ENCODE peak calls at places on chromosomes 12 and 14, in four cellular contexts. J is K562, T is H1, N is GM12878. O is an unnamed sample. For H3K27me3, the result is how much of the 10 kb centered on the place peaks cover.

GRCh38 chr12:46556820-46557524 is 184.4 kb upstream of the SLC38A2 start:
- DNase-seq in J (no peak), T (no peak), N (no peak), O (no peak)

GRCh38 chr12:32322354-32322753 is 77.0 kb upstream of the FGD4 start:
- DNase-seq in J (no peak), T (no peak), N (no peak), O (no peak)

GRCh38 chr14:81455344-81455743 is 55.2 kb upstream of the STON2 start:
- DNase-seq in J (no peak), T (no peak), N (no peak), O (no peak)

GRCh38 chr14:50864911-50865310 is 6.9 kb upstream of the ABHD12B start:
- DNase-seq in J (no peak), T (no peak), N (no peak), O (no peak)

GRCh38 chr12:75591628-75592027 is 80.2 kb upstream of the KRR1 start:
- DNase-seq in J (no peak), T (no peak), N (no peak), O (no peak)

GRCh38 chr12:2082321-2082720 is 29.5 kb downstream of the CACNA1C start:
- DNase-seq in J (no peak), T (no peak), N (no peak), O (no peak)

GRCh38 chr14:96176811-96177211 is 27.8 kb upstream of the BDKRB2 start:
- DNase-seq in J (no peak), T (no peak), N (no peak), O (no peak)

GRCh38 chr12:87981495-87981894 is 47.7 kb downstream of the C12orf50 start:
- DNase-seq in J (no peak), T (no peak), N (no peak), O (no peak)

GRCh38 chr12:14167005-14167628 is 185.7 kb upstream of the GRIN2B start:
- DNase-seq in J (peak), T (no peak), N (no peak), O (peak)

DNA sequence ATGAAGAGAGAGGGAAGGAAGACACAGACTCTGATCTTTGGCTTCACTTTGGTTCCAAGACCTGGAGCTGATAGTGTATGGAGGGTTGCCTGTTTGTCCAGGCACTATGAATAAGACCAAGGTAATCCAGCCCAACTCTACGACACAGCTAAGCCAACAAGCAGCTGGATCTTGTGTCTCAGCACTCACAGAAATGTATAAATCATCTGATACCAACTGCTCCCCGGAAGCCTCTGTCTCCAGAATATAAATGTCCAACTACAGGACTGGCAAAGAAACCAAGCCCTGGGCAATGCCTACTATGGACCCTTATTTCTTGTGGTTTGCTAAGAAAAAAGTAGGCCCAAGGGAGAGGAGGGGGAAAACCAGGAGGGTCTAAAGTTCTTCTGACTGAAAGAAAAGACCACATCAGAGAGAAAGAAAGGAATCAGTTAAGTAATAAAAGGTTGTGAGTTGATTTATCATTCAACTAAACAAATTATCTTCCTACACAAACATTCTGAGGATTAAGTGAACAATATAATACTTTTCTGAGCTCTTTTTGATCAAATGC is 204.0 kb downstream of the DAD1 start:
- DNase-seq in J (no peak), T (no peak), N (no peak), O (no peak)
- H3K27ac ChIP-seq in J (no peak), T (no peak), N (peak), O (no peak)

DNA sequence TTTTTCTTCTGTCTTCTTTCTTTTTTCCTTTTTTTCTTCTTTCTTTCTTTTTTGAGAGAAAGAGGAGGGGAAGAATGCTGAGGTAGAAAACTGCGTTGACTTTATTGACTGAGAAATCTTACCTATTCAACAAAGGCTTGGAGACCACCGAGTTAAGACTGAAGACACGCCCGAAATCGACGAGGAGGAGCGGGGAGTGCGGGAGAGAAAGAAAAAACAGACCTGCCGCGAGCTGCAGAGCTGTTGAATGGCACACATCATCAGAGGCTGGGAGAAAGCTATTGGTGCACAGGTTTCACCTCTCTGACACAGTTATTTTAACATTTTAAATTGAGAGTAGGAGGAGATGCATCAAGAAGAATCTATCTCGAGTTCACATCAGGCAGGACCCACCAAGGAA is 5.1 kb downstream of the ASCL1 start:
- DNase-seq in J (no peak), T (no peak), N (no peak), O (no peak)
- H3K27me3 ChIP-seq in J (under half), T (half or more), N (under half), O (under half)

GRCh38 chr12:74382994-74383393 is 154.6 kb upstream of the ATXN7L3B start:
- DNase-seq in J (no peak), T (no peak), N (no peak), O (no peak)

GRCh38 chr12:74381968-74382367 is 155.7 kb upstream of the ATXN7L3B start:
- DNase-seq in J (no peak), T (no peak), N (no peak), O (no peak)

GRCh38 chr12:74379114-74379513 is 158.5 kb upstream of the ATXN7L3B start:
- DNase-seq in J (no peak), T (no peak), N (no peak), O (no peak)
- TF ChIP-seq BRCA1 in J (no peak), T (no peak), N (no peak), O (no peak)

DNA sequence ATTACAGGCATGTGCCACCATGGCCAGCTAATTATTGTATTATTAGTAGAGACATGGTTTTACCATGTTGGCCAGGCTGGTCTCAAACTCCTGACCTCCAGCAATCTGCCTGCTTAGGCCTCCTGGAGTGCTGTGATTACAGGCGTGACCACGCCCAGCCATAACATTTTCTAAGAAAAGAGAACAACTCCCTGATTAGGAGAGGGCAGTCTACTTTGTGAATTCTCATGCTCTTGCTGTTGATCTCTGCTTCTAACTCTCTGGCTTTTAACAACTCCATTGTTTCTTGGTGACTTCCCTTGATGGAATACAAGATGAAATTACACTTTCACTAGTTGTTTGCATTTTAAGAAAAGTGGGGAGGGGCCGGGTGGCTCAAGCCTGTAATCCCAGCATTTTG is 33.6 kb downstream of the SSH1 start:
- DNase-seq in J (peak), T (no peak), N (no peak), O (no peak)
- H3K27ac ChIP-seq in J (no peak), T (no peak), N (no peak), O (no peak)

GRCh38 chr12:132587781-132588180 is 22.6 kb downstream of the LRCOL1 start:
- DNase-seq in J (no peak), T (no peak), N (no peak), O (no peak)

GRCh38 chr12:132588821-132589669 is 21.3 kb downstream of the LRCOL1 start:
- DNase-seq in J (no peak), T (no peak), N (no peak), O (no peak)

GRCh38 chr12:132586929-132587328 is 23.5 kb downstream of the LRCOL1 start:
- DNase-seq in J (no peak), T (no peak), N (no peak), O (no peak)

GRCh38 chr12:132589856-132590255 is 20.5 kb downstream of the LRCOL1 start:
- DNase-seq in J (no peak), T (no peak), N (no peak), O (no peak)

DNA sequence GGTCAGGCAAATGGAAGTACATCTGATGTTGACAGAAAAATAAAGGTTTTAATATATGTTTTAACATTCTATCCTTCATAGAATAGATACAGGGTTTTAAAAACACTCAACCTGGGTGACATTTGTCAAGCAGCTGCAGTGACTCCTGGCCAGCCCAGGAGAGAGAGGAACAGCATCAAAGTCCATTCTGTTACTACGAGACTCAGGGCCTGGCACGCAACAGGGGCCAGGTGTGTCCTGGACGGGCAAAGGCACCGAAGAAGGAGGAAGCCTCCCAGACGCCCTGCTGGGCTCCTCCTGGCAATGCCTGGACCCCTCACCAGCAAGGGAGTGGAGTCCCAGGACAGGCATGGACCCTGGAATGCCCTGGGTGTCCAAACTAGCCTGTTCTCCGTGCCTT is 22.1 kb downstream of the LRCOL1 start:
- DNase-seq in J (no peak), T (no peak), N (no peak), O (no peak)
- H3K27me3 ChIP-seq in J (under half), T (under half), N (under half), O (under half)

GRCh38 chr12:15329891-15330290 is 7.6 kb downstream of the PTPRO start:
- DNase-seq in J (no peak), T (no peak), N (no peak), O (no peak)
- TF ChIP-seq BRCA1 in J (no peak), T (no peak), N (no peak), O (no peak)

GRCh38 chr12:51953011-51953568 is 1.6 kb downstream of the ACVR1B start:
- DNase-seq in J (no peak), T (no peak), N (no peak), O (no peak)

GRCh38 chr12:51953925-51954324 is 2.4 kb downstream of the ACVR1B start:
- DNase-seq in J (peak), T (no peak), N (no peak), O (no peak)

GRCh38 chr12:51955702-51956101 is 4.2 kb downstream of the ACVR1B start:
- DNase-seq in J (no peak), T (no peak), N (no peak), O (no peak)

GRCh38 chr12:51951843-51952722 is 584 bp downstream of the ACVR1B start:
- DNase-seq in J (peak), T (no peak), N (no peak), O (no peak)

DNA sequence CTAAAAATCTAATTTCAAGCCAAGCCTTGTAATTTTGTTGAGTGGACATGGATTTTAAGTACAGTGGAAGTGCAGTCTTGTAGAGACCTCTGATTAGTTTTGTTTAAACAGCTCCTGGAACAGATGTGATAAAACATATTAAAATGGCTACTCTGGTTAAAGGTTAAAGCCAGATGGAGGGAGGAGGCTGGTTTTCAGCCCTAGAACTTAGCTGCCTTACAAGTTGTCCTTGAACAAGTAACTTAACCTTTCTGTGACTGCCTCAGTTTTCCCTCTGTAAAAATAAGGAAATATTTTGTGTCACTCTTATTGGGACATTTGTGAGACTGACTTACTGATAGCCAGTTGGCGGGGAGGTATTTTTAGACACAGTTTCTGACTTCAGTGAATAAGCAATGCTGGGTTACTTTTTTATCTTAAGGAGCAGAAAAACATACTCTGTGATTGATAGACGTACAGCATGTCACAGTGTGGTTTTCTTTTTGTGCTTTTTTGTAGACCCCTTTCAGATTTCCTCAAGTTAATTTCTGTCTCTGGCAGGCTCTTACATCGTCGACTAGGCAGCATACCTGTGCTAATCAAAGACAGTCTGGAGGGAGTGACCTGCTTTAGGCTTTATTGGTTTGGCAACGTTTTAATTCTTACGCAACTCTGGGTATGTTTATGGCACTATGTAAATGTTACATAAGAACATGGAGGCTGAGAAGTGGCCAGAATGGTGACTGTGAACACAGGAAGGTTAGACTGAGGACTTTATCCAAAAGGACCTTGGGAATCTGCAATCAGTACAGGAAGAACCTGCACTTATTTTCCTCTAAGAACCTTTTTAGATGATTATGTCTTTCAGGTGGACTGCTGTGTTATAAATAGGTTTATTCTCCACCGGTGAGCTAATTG is 3.2 kb downstream of the ACVR1B start:
- DNase-seq in J (peak), T (no peak), N (no peak), O (peak)
- H3K27ac ChIP-seq in J (peak), T (no peak), N (no peak), O (peak)

GRCh38 chr14:103290056-103290455 is 44.0 kb upstream of the EIF5 start:
- DNase-seq in J (no peak), T (no peak), N (no peak), O (no peak)
- H3K27me3 ChIP-seq in J (under half), T (under half), N (under half), O (under half)